ENCODE peak calls at places on chromosomes 4 and X, in six cellular contexts. Q is activated CD4-positive, alpha-beta memory T cell treated with anti-CD3 and anti-CD28 coated beads, Interleukin-2, amount 10 ng/mL, durations not matched to agents 7 days and 5 days; O is stimulated activated CD8-positive, alpha-beta memory T cell treated with anti-CD3 and anti-CD28 coated beads, Interleukin-2, amount 100 ng/mL, for 1 hour; S is left ventricle myocardium inferior; F is HTR-8/SVneo; H is activated CD8-positive, alpha-beta memory T cell treated with anti-CD3 and anti-CD28 coated beads, Interleukin-2, amount 10 ng/mL, durations not matched to agents 7 days and 5 days. U is an unnamed sample.

GRCh38 chr4:123876122-123876521 is 479.5 kb downstream of the SPRY1 start:
- DNase-seq in S (no peak), H (no peak), Q (no peak), O (no peak), F (no peak), U (no peak)

GRCh38 chr4:64846417-64846816 is 437.2 kb upstream of the TECRL start:
- DNase-seq in Q (no peak), O (no peak), H (no peak), S (no peak), F (no peak), U (no peak)

GRCh38 chr4:38411092-38411491 is 252.9 kb upstream of the KLF3 start:
- DNase-seq in O (no peak), F (no peak), S (no peak), H (no peak), Q (no peak), U (no peak)

GRCh38 chrX:44903107-44903506 is 30.1 kb downstream of the KDM6A start:
- DNase-seq in O (no peak), Q (peak), F (peak), H (peak), S (no peak), U (peak)

GRCh38 chrX:115311666-115312065 is 22.2 kb downstream of the LUZP4 start:
- DNase-seq in O (no peak), Q (no peak), S (no peak), H (no peak), F (no peak), U (no peak)

GRCh38 chr4:105472871-105473339 is 957 bp downstream of the PPA2 start:
- DNase-seq in S (no peak), F (peak), O (no peak), H (no peak), Q (no peak), U (no peak)

GRCh38 chrX:154597221-154597620 is 12.3 kb downstream of the CTAG1A start:
- DNase-seq in S (no peak), H (no peak), O (no peak), Q (no peak), F (no peak), U (no peak)

GRCh38 chr4:99950913-99951254 is 809 bp upstream of the H2AZ1 start:
- DNase-seq in Q (no peak), O (no peak), H (no peak), F (no peak), S (no peak), U (no peak)

GRCh38 chr4:38154251-38154650 is 194.1 kb downstream of the PTTG2 start:
- DNase-seq in Q (no peak), O (no peak), S (no peak), F (no peak), H (no peak), U (no peak)

GRCh38 chr4:89296399-89296798 is 11.2 kb downstream of the GPRIN3 start:
- DNase-seq in F (no peak), O (no peak), Q (no peak), H (no peak), S (no peak), U (no peak)

GRCh38 chr4:153018716-153019115 is 82.6 kb downstream of the FHDC1 start:
- DNase-seq in Q (no peak), H (no peak), F (no peak), O (no peak), S (no peak), U (no peak)

GRCh38 chr4:48698029-48698901 is 81.8 kb downstream of the FRYL start:
- DNase-seq in F (peak), S (peak), H (no peak), O (no peak), Q (no peak), U (peak)

GRCh38 chr4:53832549-53832948 is 231.9 kb downstream of the CHIC2 start:
- DNase-seq in F (no peak), S (no peak), H (no peak), Q (no peak), O (no peak), U (no peak)

GRCh38 chrX:106608016-106608415 is 3.8 kb upstream of the RADX start:
- DNase-seq in F (no peak), H (no peak), O (no peak), Q (peak), S (no peak), U (no peak)

GRCh38 chr4:8162625-8163024 is 4.0 kb upstream of the ABLIM2 start:
- DNase-seq in Q (no peak), H (no peak), S (no peak), O (no peak), F (no peak), U (no peak)

GRCh38 chr4:8745036-8745827 is 126.4 kb downstream of the HMX1 start:
- DNase-seq in S (no peak), Q (no peak), O (no peak), H (no peak), F (no peak), U (no peak)

GRCh38 chr4:100081511-100081910 is 108.8 kb downstream of the DDIT4L start:
- DNase-seq in O (no peak), Q (no peak), S (no peak), H (no peak), F (no peak), U (no peak)

GRCh38 chr4:140367738-140368137 is 5.7 kb upstream of the SCOC start:
- DNase-seq in O (no peak), Q (no peak), F (no peak), S (no peak), H (no peak), U (no peak)

GRCh38 chr4:165931741-165932140 is 58.7 kb downstream of the TLL1 start:
- DNase-seq in O (no peak), F (no peak), H (no peak), Q (no peak), S (no peak), U (no peak)

GRCh38 chrX:39149761-39150160 is 348.5 kb downstream of the MID1IP1 start:
- DNase-seq in O (no peak), S (peak), H (peak), F (peak), Q (peak), U (peak)

GRCh38 chrX:123169247-123169901 is 14.7 kb upstream of the GRIA3 start:
- DNase-seq in F (no peak), Q (no peak), O (no peak), S (no peak), H (no peak), U (no peak)

GRCh38 chr4:158871050-158871724 is 102.4 kb downstream of the FNIP2 start:
- DNase-seq in Q (no peak), O (no peak), H (no peak), S (no peak), F (no peak), U (no peak)

GRCh38 chr4:100244347-100244746 is 54.1 kb upstream of the DDIT4L start:
- DNase-seq in O (no peak), S (no peak), F (no peak), Q (no peak), H (no peak), U (no peak)

GRCh38 chr4:176885224-176885623 is 92.5 kb upstream of the VEGFC start:
- DNase-seq in Q (no peak), O (no peak), S (no peak), F (no peak), H (no peak), U (no peak)

GRCh38 chrX:70134116-70134477 is 850 bp downstream of the IGBP1 start:
- DNase-seq in H (no peak), F (peak), Q (no peak), S (no peak), O (no peak), U (no peak)

GRCh38 chr4:15753786-15754185 is 24.3 kb upstream of the CD38 start:
- DNase-seq in F (no peak), O (no peak), Q (no peak), H (no peak), S (peak), U (no peak)

GRCh38 chr4:153916273-153916755 is 127.4 kb upstream of the SFRP2 start:
- DNase-seq in S (no peak), O (no peak), Q (no peak), F (no peak), H (peak), U (peak)

GRCh38 chrX:17944833-17945497 is 83.9 kb upstream of the RAI2 start:
- DNase-seq in S (no peak), Q (no peak), O (no peak), H (no peak), F (no peak), U (no peak)